ENCODE peak calls at places on chromosomes 12 and 14, in five cellular contexts. R is upper lobe of left lung, S is omental fat pad, C is OCI-LY7, I is fibroblast of mammary gland. J is an unnamed sample.

GRCh38 chr12:105330938-105331804 is 680 bp downstream of the C12orf75 start:
- DNase-seq in C (peak; percentile 56), S (no peak), I (no peak), R (no peak), J (peak; percentile 70)

GRCh38 chr12:71787574-71787973 is 32.9 kb downstream of the RAB21 start:
- DNase-seq in C (no peak), I (no peak), R (no peak), S (no peak), J (peak; percentile 85)

GRCh38 chr12:51520576-51521325 is 70.3 kb upstream of the SCN8A start:
- DNase-seq in R (no peak), C (no peak), I (no peak), S (no peak), J (no peak)

GRCh38 chr12:49974231-49974675 is 1.5 kb downstream of the AQP6 start:
- DNase-seq in R (peak; percentile 79), S (no peak), I (peak; percentile 66), C (no peak), J (peak; percentile 48)

GRCh38 chr12:100959481-100959880 is 164.9 kb downstream of the ANO4 start:
- DNase-seq in S (no peak), C (no peak), R (no peak), I (peak; percentile 78), J (peak; percentile 7)

GRCh38 chr12:50314629-50315312 is 31.5 kb upstream of the LIMA1 start:
- DNase-seq in C (peak; percentile 50), I (peak; percentile 78), R (no peak), S (no peak), J (peak; percentile 64)

GRCh38 chr12:11171953-11172675 is 1.1 kb downstream of the SMIM10L1 start:
- DNase-seq in S (no peak), C (no peak), R (no peak), I (peak; percentile 34), J (peak; percentile 42)

GRCh38 chr12:120539303-120539702 is 5.1 kb downstream of the RNF10 start:
- DNase-seq in C (no peak), S (no peak), R (no peak), I (peak; percentile 87), J (no peak)

GRCh38 chr12:42534184-42534838 is 55.2 kb downstream of the PRICKLE1 start:
- DNase-seq in S (no peak), C (no peak), R (no peak), I (no peak), J (no peak)

GRCh38 chr12:42129595-42130204 is 15.0 kb downstream of the GXYLT1 start:
- DNase-seq in S (no peak), C (peak; percentile 29), R (no peak), I (peak; percentile 84), J (peak; percentile 68)

GRCh38 chr12:45314770-45315169 is 98.9 kb downstream of the ANO6 start:
- DNase-seq in C (no peak), S (no peak), R (no peak), I (no peak), J (no peak)

GRCh38 chr12:93287152-93287551 is 90.6 kb upstream of the NUDT4 start:
- DNase-seq in R (no peak), I (no peak), S (no peak), C (no peak), J (no peak)

GRCh38 chr12:4107436-4107878 is 166.1 kb upstream of the CCND2 start:
- DNase-seq in R (peak; percentile 56), S (no peak), I (peak; percentile 67), C (peak; percentile 67), J (peak; percentile 89)

GRCh38 chr12:74317078-74317581 is 220.5 kb upstream of the ATXN7L3B start:
- DNase-seq in I (peak; percentile 28), C (peak; percentile 4), R (no peak), S (no peak), J (peak; percentile 24)

GRCh38 chr14:52060080-52060479 is 8.8 kb downstream of the NID2 start:
- DNase-seq in R (no peak), I (peak; percentile 55), S (no peak), C (no peak), J (no peak)

GRCh38 chr12:43847427-43847826 is 11.5 kb downstream of the TMEM117 start:
- DNase-seq in R (no peak), S (no peak), I (peak; percentile 59), C (no peak), J (peak; percentile 50)

GRCh38 chr12:125192690-125193221 is 127.5 kb downstream of the AACS start:
- DNase-seq in S (no peak), I (no peak), C (no peak), R (no peak), J (no peak)

GRCh38 chr12:116048886-116049285 is 228.6 kb downstream of the MED13L start:
- DNase-seq in R (no peak), C (no peak), I (no peak), S (no peak), J (no peak)

GRCh38 chr14:96639550-96639949 is 137.4 kb downstream of the PAPOLA start:
- DNase-seq in I (no peak), S (peak; percentile 6), C (no peak), R (no peak), J (no peak)

DNA sequence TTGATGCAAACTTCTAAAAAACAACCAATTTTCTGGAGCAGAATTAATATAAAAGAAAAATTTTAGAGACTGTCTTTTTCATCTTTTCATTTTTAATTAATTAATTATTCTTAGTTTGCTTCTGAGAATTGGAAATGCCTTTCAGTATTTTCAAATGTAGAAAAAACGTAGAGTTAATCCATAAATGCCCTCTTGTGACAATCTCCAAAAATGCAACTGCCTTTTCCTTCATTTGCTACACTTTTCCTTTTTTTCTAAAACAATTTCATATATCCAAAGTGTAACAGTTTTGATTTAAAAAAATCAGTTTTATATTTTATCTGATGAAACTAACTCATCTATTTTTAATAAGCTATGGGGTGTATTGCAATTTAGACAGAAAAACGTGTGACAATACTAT is 409.3 kb downstream of the PRKD1 start:
- DNase-seq in I (peak; percentile 36), S (no peak), R (no peak), C (no peak), J (no peak)
- TF ChIP-seq CTCF in I (peak; percentile 57), S (no peak), R (no peak), C (no peak), J (no peak)

DNA sequence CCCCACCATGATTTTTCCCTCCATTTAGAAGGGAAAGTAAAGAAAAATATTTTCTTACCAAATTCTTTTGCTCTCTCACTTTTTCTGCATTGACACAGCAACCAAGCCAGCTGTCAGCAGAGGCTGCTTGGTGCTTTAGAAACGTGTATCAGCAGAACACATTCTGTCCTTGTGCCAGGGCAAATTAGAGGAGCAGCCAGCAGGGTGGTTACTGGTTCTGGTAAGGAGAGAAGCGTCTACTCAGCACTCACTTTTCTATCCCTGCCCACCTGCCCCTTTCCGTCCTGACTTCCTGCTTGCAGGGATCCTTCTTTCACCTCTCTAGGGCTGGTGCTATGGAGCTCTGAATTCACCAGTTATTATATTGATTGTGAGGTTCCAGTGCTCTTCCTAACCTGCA is 327.5 kb upstream of the PDE3A start:
- DNase-seq in S (no peak), C (no peak), R (no peak), I (no peak), J (no peak)
- TF ChIP-seq CTCF in S (no peak), C (no peak), R (no peak), I (no peak), J (no peak)

GRCh38 chr12:39365364-39366001 is 77.4 kb downstream of the KIF21A start:
- DNase-seq in C (peak; percentile 4), I (peak; percentile 14), S (no peak), R (no peak), J (no peak)
- TF ChIP-seq CTCF in C (peak; percentile 55), I (peak; percentile 23), S (no peak), R (no peak), J (no peak)

GRCh38 chr14:102500724-102501123 is 8.9 kb downstream of the ANKRD9 start:
- DNase-seq in I (no peak), S (no peak), R (no peak), C (no peak), J (peak; percentile 38)

GRCh38 chr14:102503576-102504224 is 5.9 kb downstream of the ANKRD9 start:
- DNase-seq in R (no peak), I (no peak), S (no peak), C (no peak), J (no peak)

GRCh38 chr14:102500190-102500661 is 9.3 kb downstream of the ANKRD9 start:
- DNase-seq in I (peak; percentile 94), R (peak; percentile 86), S (no peak), C (no peak), J (peak; percentile 60)

GRCh38 chr14:102502571-102502970 is 7.0 kb downstream of the ANKRD9 start:
- DNase-seq in I (no peak), R (no peak), C (no peak), S (no peak), J (no peak)

GRCh38 chr14:102501751-102502315 is 7.7 kb downstream of the ANKRD9 start:
- DNase-seq in S (no peak), R (no peak), I (no peak), C (peak; percentile 20), J (peak; percentile 25)
- TF ChIP-seq CTCF in S (no peak), R (no peak), I (no peak), C (peak; percentile 65), J (no peak)

GRCh38 chr14:91417134-91417982 is at the start of gene CCDC88C:
- DNase-seq in R (peak; percentile 83), C (peak; percentile 84), I (no peak), S (no peak), J (peak; percentile 84)

GRCh38 chr14:91417983-91418386 is 365 bp upstream of the CCDC88C start:
- DNase-seq in S (no peak), R (no peak), C (peak; percentile 78), I (no peak), J (peak; percentile 82)

GRCh38 chr14:91418387-91419043 is 895 bp upstream of the CCDC88C start:
- DNase-seq in S (peak; percentile 73), C (peak; percentile 82), I (peak; percentile 44), R (peak; percentile 78), J (peak; percentile 88)

GRCh38 chr14:91419451-91419850 is 1.8 kb upstream of the CCDC88C start:
- DNase-seq in C (no peak), I (no peak), S (no peak), R (no peak), J (no peak)

DNA sequence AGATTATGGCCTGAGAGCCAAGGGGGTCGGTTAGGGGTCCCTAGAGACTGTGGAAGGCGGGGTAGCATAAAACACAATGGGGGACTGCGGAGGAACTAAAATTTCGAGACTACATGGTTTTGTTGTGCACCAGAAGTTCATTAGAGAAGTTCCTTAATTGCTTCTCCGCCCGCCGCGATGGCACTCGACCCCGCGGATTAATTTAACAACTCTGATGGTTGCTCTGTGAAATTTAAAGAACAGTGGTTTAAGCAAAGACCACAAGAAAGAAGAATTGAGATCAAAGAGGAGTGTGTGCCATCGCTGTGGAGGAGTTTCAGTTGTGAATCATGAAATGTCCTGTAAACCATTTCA is 1.4 kb upstream of the CCDC88C start:
- DNase-seq in C (no peak), S (no peak), I (no peak), R (no peak), J (no peak)
- TF ChIP-seq CTCF in C (peak; percentile 10), S (no peak), I (no peak), R (no peak), J (no peak)

J was measured in NB4.